ENCODE peak calls at places on chromosome 21, in four cellular contexts. O is fibroblast of lung, L is PC-3, P is HepG2. D is an unnamed sample.

GRCh38 chr21:15084668-15085067 is 19.9 kb upstream of the NRIP1 start:
- DNase-seq in O (peak), L (no peak), P (peak), D (no peak)

GRCh38 chr21:42236014-42236413 is 17.1 kb downstream of the ABCG1 start:
- DNase-seq in O (no peak), L (no peak), P (no peak), D (no peak)

GRCh38 chr21:17769049-17769845 is 49.9 kb downstream of the C21orf91 start:
- DNase-seq in O (no peak), L (peak), P (no peak), D (no peak)

GRCh38 chr21:16583567-16583966 is 853.8 kb downstream of the USP25 start:
- DNase-seq in O (no peak), L (no peak), P (no peak), D (no peak)

GRCh38 chr21:42063578-42064521 is 7.3 kb upstream of the UMODL1 start:
- DNase-seq in O (peak), L (peak), P (no peak), D (no peak)

GRCh38 chr21:22223385-22223784 is 1225.2 kb downstream of the NCAM2 start:
- DNase-seq in O (no peak), L (no peak), P (no peak), D (no peak)

GRCh38 chr21:31943586-31943985 is 70.8 kb downstream of the HUNK start:
- DNase-seq in O (no peak), L (no peak), P (no peak), D (no peak)

GRCh38 chr21:42233067-42233981 is 14.4 kb downstream of the ABCG1 start:
- DNase-seq in O (no peak), L (peak), P (peak), D (no peak)

GRCh38 chr21:15774590-15774989 is 44.8 kb downstream of the USP25 start:
- DNase-seq in O (peak), L (peak), P (no peak), D (no peak)

DNA sequence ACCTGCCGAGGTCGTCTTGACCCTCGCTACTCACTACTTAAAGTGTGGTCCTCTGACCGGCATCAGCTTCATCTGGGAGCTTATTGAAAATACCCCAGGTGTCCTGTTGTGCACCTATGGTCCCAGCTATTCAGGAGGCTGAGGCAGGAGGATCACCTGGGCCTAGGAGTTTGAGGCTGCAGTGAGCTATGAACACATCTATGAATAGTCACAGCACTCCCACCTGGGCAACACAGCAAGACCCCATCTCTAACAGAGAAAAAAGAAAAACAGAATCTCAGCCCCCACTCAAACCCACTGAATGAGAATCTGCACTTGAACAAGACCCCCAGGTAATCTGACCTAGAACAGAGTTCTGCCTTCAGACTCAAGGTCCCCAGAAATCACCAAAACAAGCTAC is 8.7 kb upstream of the OLIG1 start:
- DNase-seq in O (no peak), L (no peak), P (no peak), D (no peak)
- TF ChIP-seq EZH2 in O (no peak), L (no peak), P (no peak), D (no peak)

GRCh38 chr21:45010860-45011259 is 63.5 kb upstream of the ADARB1 start:
- DNase-seq in O (no peak), L (no peak), P (no peak), D (no peak)

GRCh38 chr21:45012661-45013270 is 61.6 kb upstream of the ADARB1 start:
- DNase-seq in O (no peak), L (no peak), P (no peak), D (peak)

GRCh38 chr21:45011426-45011825 is 63.0 kb upstream of the ADARB1 start:
- DNase-seq in O (no peak), L (no peak), P (no peak), D (no peak)

GRCh38 chr21:45013271-45013841 is 61.0 kb upstream of the ADARB1 start:
- DNase-seq in O (no peak), L (no peak), P (peak), D (no peak)

DNA sequence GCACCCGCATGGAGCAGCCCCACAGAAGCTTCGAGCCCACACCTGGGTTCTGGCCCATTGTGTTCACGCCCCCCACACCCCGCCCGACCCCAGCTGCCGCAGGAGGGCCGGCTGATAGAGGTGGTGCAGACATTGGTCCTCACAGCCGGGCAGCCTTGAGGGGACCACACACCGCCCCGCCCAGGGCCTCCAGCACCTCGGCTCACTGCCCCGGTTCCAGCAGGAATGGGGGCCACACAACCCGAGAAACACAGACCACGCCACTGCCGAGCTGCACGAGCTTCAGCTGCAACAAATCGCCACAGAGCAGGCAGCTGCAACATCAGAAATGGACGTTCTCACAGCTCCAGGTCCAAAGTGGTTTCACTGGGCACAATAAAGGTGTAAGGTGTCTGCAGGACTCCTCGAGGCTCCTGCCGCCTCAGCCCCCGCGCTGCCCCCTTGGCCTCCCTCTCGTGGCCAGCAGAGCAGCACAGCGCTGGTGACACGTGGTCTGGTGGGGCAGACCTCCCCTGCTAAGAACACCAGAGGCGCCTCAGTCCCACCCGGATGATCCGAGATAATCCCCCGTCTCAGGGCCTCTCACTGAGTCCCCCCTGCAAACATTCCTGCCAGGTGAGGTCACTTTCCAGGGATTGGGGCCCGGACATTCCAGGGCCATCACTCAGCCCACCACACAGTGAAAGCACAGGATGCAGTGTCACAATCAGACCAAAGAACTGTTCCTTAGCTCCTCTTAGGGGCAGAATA is 62.3 kb upstream of the ADARB1 start:
- DNase-seq in O (peak), L (peak), P (peak), D (peak)
- H3K4me3 ChIP-seq in O (no peak), L (peak), P (no peak), D (peak)

GRCh38 chr21:36980280-36981048 is 14.0 kb upstream of the HLCS start:
- DNase-seq in O (peak), L (peak), P (no peak), D (no peak)
- TF ChIP-seq EZH2 in O (no peak), L (no peak), P (no peak), D (no peak)

DNA sequence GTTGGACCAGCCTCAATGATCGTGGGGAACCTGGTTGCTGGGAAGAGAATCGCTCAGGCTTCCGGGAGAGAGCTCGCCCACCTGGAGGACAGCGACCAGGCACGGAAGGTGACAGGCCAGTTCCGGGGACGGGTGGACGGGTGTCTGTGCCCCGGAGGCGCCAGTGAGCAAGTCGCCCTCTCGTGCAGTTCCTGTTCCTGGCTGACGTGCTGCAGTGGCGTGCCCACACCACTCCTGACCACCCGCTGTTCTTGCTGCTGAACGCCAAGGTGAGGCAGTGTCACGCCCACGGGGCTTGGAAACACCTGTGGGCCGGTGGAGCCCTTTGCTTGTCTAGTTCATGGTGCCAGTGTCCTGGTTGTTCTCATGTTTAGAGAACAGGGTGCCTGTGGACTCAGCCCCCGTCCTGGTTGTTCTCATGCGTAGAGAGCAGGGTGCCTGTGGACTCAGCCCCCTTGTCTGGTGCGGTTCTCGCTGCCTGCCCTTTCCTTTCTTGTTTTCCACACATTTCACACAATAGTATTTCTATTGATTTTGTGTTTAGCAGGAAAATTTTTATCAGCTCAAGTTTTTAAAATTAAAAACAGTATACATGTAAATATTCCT is 53.1 kb downstream of the S100B start:
- DNase-seq in O (no peak), L (no peak), P (no peak), D (no peak)
- H3K4me3 ChIP-seq in O (no peak), L (no peak), P (no peak), D (no peak)

GRCh38 chr21:28908351-28908750 is 84.3 kb downstream of the LTN1 start:
- DNase-seq in O (no peak), L (no peak), P (no peak), D (no peak)
- TF ChIP-seq EZH2 in O (no peak), L (no peak), P (no peak), D (no peak)

GRCh38 chr21:34080693-34081092 is 7.3 kb downstream of the MRPS6 start:
- DNase-seq in O (no peak), L (peak), P (no peak), D (no peak)

GRCh38 chr21:34075760-34076159 is 2.4 kb downstream of the MRPS6 start:
- DNase-seq in O (no peak), L (no peak), P (no peak), D (no peak)

GRCh38 chr21:34076835-34077234 is 3.5 kb downstream of the MRPS6 start:
- DNase-seq in O (no peak), L (no peak), P (no peak), D (no peak)

GRCh38 chr21:34078915-34079314 is 5.5 kb downstream of the MRPS6 start:
- DNase-seq in O (no peak), L (peak), P (no peak), D (no peak)

GRCh38 chr21:34077888-34078287 is 4.5 kb downstream of the MRPS6 start:
- DNase-seq in O (no peak), L (no peak), P (no peak), D (no peak)
- H3K4me3 ChIP-seq in O (no peak), L (no peak), P (no peak), D (no peak)

GRCh38 chr21:33024278-33025103 is 1.2 kb upstream of the OLIG2 start:
- DNase-seq in O (no peak), L (no peak), P (no peak), D (no peak)

GRCh38 chr21:33023574-33024277 is 2.0 kb upstream of the OLIG2 start:
- DNase-seq in O (no peak), L (no peak), P (no peak), D (no peak)

GRCh38 chr21:33021667-33022066 is 4.1 kb upstream of the OLIG2 start:
- DNase-seq in O (no peak), L (no peak), P (no peak), D (no peak)

GRCh38 chr21:33022489-33022827 is 3.3 kb upstream of the OLIG2 start:
- DNase-seq in O (no peak), L (no peak), P (no peak), D (no peak)

DNA sequence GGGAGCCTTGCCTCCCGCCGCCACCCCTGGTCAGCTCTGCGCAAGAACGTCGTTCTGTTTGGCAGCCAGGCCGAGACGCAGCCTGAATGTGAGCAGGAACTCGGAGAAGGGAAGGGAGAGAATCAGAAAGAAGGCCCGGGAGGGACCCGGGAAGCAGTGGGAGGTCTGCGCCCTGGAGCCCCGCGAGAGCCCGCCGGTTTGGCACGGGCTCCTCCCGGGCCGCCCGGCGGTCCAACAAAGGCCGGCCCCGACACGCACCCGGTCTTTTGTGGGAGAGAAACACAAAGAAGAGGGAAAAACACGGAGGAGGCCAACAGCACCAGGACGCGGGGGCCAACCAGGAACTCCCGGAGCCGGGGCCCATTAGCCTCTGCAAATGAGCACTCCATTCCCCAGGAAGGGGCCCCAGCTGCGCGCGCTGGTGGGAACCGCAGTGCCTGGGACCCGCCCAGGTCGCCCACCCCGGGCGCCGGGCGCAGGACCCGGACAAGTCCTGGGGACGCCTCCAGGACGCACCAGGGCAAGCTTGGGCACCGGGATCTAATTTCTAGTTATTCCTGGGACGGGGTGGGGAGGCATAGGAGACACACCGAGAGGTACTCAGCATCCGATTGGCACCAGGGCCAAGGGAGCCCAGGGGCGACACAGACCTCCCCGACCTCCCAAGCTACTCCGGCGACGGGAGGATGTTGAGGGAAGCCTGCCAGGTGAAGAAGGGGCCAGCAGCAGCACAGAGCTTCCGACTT is 2.7 kb upstream of the OLIG2 start:
- DNase-seq in O (no peak), L (no peak), P (no peak), D (no peak)
- TF ChIP-seq EZH2 in O (no peak), L (no peak), P (no peak), D (no peak)

GRCh38 chr21:38986460-38987395 is 181.0 kb downstream of the ETS2 start:
- DNase-seq in O (no peak), L (no peak), P (peak), D (no peak)

GRCh38 chr21:38988211-38989096 is 182.7 kb downstream of the ETS2 start:
- DNase-seq in O (no peak), L (no peak), P (no peak), D (no peak)

GRCh38 chr21:38985423-38986378 is 180.0 kb downstream of the ETS2 start:
- DNase-seq in O (peak), L (no peak), P (no peak), D (no peak)

GRCh38 chr21:38989097-38989744 is 183.5 kb downstream of the ETS2 start:
- DNase-seq in O (no peak), L (no peak), P (no peak), D (no peak)

GRCh38 chr21:38987551-38988210 is 182.0 kb downstream of the ETS2 start:
- DNase-seq in O (no peak), L (no peak), P (no peak), D (no peak)
- H3K4me3 ChIP-seq in O (no peak), L (no peak), P (no peak), D (no peak)